ENCODE peak calls at places on chromosomes 16 and 17, in four cellular contexts. F, H, J and X are unnamed samples. For H3K4me1, the result is how much of the 10 kb centered on the place peaks cover.

GRCh38 chr17:2253768-2254406 is 49.7 kb downstream of the SMG6 start:
- DNase-seq in H (no peak), F (no peak), J (no peak), X (no peak)

GRCh38 chr17:74815671-74816370 is 39.7 kb upstream of the NAT9 start:
- DNase-seq in H (no peak), F (no peak), J (no peak), X (no peak)

GRCh38 chr17:45873728-45874127 is 20.6 kb upstream of the MAPT start:
- DNase-seq in J (no peak), F (no peak), H (no peak), X (no peak)

GRCh38 chr16:88561485-88562369 is 8.5 kb upstream of the ZC3H18 start:
- DNase-seq in J (no peak), F (no peak), H (peak), X (peak)

GRCh38 chr16:12182202-12182601 is 205.7 kb downstream of the SNX29 start:
- DNase-seq in F (no peak), H (no peak), J (no peak), X (no peak)

GRCh38 chr17:57370051-57370581 is 113.8 kb downstream of the MSI2 start:
- DNase-seq in J (peak), H (no peak), F (no peak), X (no peak)

GRCh38 chr16:85616608-85617311 is 3.6 kb downstream of the GSE1 start:
- DNase-seq in H (peak), F (no peak), J (no peak), X (peak)

GRCh38 chr17:21043296-21044232 is 753 bp upstream of the USP22 start:
- DNase-seq in H (peak), F (peak), J (peak), X (peak)

GRCh38 chr17:37774508-37774907 is 29.6 kb upstream of the HNF1B start:
- DNase-seq in J (no peak), H (no peak), F (no peak), X (no peak)

GRCh38 chr16:9098377-9099090 is 7.1 kb downstream of the HAPSTR1 start:
- DNase-seq in H (no peak), J (no peak), F (no peak), X (no peak)

GRCh38 chr16:65531475-65531874 is 409.6 kb upstream of the CDH11 start:
- DNase-seq in H (no peak), J (no peak), F (no peak), X (no peak)

GRCh38 chr16:920722-921121 is 50.1 kb downstream of the LMF1 start:
- DNase-seq in F (no peak), J (no peak), H (no peak), X (no peak)

GRCh38 chr16:27739606-27740357 is 189.8 kb downstream of the KATNIP start:
- DNase-seq in F (no peak), J (no peak), H (no peak), X (no peak)

GRCh38 chr17:48636177-48637018 is 10.2 kb upstream of the HOXB9 start:
- DNase-seq in F (peak), J (peak), H (peak), X (peak)

GRCh38 chr16:56869513-56870270 is 4.7 kb downstream of the SLC12A3 start:
- DNase-seq in F (no peak), H (no peak), J (peak), X (no peak)

GRCh38 chr16:6605490-6605889 is 727.2 kb upstream of the RBFOX1 start:
- DNase-seq in F (no peak), J (no peak), H (no peak), X (no peak)

GRCh38 chr16:6602401-6602800 is 730.2 kb upstream of the RBFOX1 start:
- DNase-seq in J (no peak), H (no peak), F (no peak), X (no peak)

DNA sequence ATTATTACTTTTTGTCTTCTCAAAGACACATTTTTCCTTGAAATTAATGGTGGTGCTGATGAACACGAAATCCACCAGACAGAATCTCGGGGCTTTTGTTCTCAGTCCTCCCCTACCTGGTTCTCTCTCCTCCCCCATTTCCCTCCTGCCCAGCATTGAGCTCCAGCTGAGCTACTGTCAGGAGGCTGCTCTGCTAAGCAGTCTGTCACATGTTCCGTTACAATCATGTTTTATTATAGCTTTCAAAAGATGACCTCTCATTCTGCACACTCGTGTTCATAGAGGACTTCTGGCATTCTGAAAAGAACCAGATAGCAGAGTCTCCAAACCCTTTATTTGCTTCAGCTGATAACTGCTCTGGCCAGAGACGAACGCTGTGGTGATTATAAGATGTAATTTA is 732.5 kb upstream of the RBFOX1 start:
- DNase-seq in H (no peak), F (no peak), J (no peak), X (no peak)
- H3K4me1 ChIP-seq in H (under half), F (under half), J (under half), X (under half)

GRCh38 chr17:44222112-44222869 is 2.8 kb upstream of the UBTF start:
- DNase-seq in H (peak), F (peak), J (peak), X (peak)

GRCh38 chr17:44219636-44220210 is at the start of gene UBTF:
- DNase-seq in J (peak), H (no peak), F (peak), X (peak)

GRCh38 chr17:44221862-44222111 is 2.3 kb upstream of the UBTF start:
- DNase-seq in H (no peak), J (no peak), F (no peak), X (no peak)

GRCh38 chr17:44220211-44221071 is 966 bp upstream of the UBTF start:
- DNase-seq in J (no peak), F (peak), H (peak), X (peak)

GRCh38 chr17:44221072-44221861 is 1.8 kb upstream of the UBTF start:
- DNase-seq in F (peak), J (peak), H (peak), X (peak)
- TF ChIP-seq CTCF in F (no peak), J (peak), H (no peak), X (no peak)

DNA sequence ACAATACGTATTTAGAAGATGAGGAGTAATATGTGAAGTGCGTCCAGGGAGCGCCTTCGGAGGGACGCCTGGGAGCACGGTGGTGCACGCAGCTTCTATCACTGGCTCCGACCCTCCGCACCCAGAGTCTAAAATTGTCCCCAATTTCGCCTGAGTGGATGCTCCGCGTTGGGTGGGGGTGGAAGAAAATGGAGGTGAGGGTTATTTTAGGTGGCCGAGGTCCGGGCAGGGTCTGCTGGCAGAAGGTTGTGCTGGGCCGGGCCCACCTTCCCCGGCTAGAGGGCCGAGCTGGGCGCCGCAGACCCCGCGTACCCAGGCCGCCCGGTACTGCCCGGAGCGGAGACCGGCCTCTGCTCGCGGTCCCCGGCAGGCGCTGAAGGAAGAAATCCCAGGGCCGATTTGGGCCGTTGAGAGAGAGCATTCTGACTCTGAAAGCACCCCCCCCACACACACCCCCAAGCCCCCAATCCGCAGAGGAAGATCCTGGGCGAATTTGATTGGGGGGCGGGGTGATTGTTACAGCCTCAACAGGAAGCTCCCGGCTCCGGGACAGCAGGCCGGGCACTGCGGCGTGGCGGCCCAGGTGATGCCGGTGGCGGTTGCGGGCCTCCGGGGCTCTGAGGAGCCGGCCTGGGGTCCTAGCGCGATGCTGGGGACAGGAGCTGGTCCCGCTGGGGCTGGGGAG is 3.1 kb downstream of the BAHCC1 start:
- DNase-seq in H (peak), J (no peak), F (no peak), X (no peak)
- H3K4me1 ChIP-seq in H (under half), J (half or more), F (under half), X (half or more)

GRCh38 chr17:64611374-64611773 is 50.7 kb downstream of the SMURF2 start:
- DNase-seq in J (no peak), H (no peak), F (no peak), X (no peak)

GRCh38 chr17:64614266-64615011 is 47.7 kb downstream of the SMURF2 start:
- DNase-seq in J (no peak), H (no peak), F (no peak), X (no peak)

GRCh38 chr17:64617125-64617780 is 44.9 kb downstream of the SMURF2 start:
- DNase-seq in F (no peak), J (no peak), H (no peak), X (no peak)

GRCh38 chr17:64618848-64619247 is 43.3 kb downstream of the SMURF2 start:
- DNase-seq in F (no peak), H (no peak), J (no peak), X (no peak)

DNA sequence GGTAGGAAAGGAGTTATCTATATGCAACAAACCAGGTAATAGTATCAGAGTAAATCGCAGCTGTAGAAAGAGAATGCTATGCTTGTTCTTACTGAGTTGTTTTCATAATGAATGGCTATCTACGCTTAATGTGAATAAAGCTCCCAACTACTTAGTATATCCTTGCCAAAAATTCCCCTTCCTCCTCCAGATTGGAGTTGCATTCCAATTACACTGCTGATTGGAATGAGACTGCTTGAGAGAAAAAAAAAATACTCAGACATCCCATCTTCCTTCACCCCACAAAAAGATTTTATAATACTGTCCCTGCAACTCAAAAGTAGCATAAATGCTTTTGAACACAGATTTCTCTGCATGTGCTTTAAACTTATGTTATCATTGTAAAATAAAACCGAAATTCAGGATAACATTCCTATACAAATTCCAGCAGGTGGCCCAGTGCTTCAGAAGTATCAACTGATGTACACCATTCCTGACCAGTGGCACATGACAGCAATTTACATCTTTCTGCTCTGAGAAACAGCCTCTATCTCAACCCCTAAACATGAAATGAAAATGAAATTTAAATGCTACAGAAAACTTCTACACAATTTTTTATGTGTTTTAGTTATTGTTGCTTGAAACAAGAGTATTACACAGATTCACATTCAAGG is 47.0 kb downstream of the SMURF2 start:
- DNase-seq in J (no peak), F (no peak), H (no peak), X (no peak)
- TF ChIP-seq CTCF in J (no peak), F (no peak), H (no peak), X (no peak)

GRCh38 chr16:2090481-2090797 is 42.7 kb downstream of the TSC2 start:
- DNase-seq in F (no peak), J (no peak), H (peak), X (peak)

GRCh38 chr16:2087426-2088191 is 39.8 kb downstream of the TSC2 start:
- DNase-seq in F (no peak), J (no peak), H (peak), X (no peak)

GRCh38 chr16:2088192-2088631 is 40.4 kb downstream of the TSC2 start:
- DNase-seq in J (no peak), H (no peak), F (no peak), X (no peak)

GRCh38 chr16:2089676-2090480 is 42.1 kb downstream of the TSC2 start:
- DNase-seq in F (no peak), H (no peak), J (no peak), X (no peak)

DNA sequence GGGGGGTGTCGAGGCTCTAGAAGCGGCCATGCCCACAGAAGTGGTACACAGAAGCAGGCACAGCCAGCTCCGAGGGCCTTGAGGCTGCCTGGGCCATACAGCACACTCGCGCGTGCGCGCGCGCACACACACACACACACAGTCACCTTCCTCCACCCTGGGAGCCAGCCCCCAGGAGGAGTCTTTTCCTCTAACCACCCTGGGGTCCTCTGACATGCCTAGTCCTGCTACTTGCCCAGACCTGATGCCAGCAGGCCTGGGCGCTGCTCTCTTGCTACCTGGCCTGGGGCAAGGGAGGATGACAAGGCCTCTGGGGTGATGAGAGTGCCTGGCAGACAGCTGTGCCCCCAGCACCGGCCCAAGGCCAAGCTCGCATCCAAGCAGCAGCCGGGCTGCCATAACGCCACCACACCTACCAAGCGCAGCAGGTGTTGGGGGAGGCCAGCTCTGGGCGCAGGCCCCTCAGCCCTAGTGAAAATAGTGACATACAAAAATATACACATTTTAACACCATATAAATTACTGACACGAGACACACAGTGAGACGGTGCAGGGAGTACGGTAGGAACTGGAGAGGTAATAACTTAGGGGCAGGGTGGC is 41.1 kb downstream of the TSC2 start:
- DNase-seq in J (no peak), H (no peak), F (no peak), X (no peak)
- H3K4me1 ChIP-seq in J (under half), H (under half), F (under half), X (under half)

DNA sequence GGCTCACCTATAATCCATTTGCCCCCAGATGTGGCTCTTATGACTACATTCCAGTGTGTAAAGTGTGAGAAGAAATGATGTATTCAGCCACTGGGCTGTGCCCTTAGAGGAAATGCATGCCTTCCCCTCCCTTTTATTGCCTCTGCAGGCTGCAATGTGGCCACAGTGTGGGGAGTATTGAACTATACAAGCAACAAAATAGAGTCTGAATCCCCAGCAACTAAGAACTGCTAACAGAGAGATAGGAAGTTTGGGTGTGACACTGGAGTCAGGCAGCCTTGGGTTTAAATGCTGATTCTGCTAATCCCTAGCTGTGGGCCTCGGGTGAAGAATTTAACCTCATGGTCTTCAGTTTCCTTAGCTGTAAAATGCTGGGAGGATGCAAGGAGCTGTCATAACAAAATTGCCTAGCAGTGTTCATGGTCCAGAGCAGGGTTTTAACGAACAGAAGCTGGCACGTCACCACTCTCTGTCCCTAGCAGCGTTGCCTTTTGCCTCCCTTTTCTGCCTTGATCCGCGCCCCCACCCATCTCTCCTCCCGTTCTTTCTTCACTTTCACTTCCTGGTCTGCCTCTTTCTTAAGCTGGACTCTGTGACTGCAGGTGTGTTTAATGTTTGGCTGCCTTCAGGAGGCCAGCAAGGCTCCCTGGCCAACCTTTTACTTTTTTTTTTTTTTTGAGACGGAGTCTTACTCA is 50.4 kb downstream of the KPNA2 start:
- DNase-seq in J (no peak), H (peak), F (no peak), X (peak)
- TF ChIP-seq CTCF in J (no peak), H (no peak), F (no peak), X (no peak)

GRCh38 chr17:5121186-5121841 is 5.5 kb downstream of the USP6 start:
- DNase-seq in H (no peak), J (no peak), F (peak), X (peak)
- H3K4me1 ChIP-seq in H (under half), J (under half), F (under half), X (under half)

GRCh38 chr17:68541816-68542215 is 29.6 kb downstream of the PRKAR1A start:
- DNase-seq in H (no peak), J (no peak), F (no peak), X (no peak)

GRCh38 chr17:68535903-68536302 is 23.7 kb downstream of the PRKAR1A start:
- DNase-seq in H (no peak), J (no peak), F (no peak), X (no peak)

GRCh38 chr17:68542698-68543463 is 30.7 kb downstream of the PRKAR1A start:
- DNase-seq in J (no peak), F (no peak), H (no peak), X (no peak)

GRCh38 chr17:68540981-68541380 is 28.8 kb downstream of the PRKAR1A start:
- DNase-seq in F (no peak), J (no peak), H (no peak), X (no peak)

DNA sequence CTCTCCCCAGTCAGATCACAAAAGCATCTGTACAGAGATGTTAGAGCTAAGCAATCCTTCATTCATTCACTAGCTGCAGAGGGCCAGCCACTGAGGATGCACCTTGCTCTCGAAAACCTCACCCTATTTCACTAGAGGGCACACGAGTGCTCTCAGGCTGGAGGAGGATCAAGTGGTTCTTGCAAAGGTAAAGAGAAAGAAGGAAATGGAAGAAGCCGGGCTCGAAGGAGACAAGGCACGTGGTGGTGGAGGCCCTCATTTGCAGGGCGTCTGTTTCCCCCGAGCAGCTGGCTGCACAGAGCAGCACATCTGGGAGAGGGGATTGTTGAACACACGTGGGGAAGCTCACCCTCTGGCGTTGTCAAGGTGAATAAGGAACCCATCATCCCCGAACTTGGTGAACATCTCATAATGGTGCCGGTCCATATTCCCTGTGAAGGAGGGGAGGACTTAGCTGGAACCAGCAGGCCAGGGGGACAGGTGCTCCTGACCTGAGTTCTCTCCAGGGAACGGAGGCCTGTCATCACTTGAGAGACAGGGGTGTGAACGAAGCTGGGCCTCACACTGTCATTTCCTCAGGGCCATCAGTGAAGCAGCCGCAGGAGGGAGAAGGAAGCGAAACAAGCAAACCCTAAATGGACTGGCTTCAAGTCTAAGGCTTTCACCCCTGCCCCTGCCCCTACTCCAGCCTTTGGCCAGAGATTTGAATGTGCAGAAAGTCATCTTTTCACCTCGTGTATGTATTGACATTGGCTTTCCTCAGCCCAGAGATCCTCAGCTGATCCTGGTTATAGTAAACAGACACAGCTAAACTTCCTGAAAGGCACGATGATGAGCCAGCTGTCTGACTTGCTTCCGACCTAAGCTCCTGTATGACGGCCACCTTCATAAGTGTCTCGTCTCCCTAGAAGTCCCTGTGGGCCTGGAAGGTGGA is 27.6 kb downstream of the PRKAR1A start:
- DNase-seq in F (no peak), H (no peak), J (peak), X (peak)
- TF ChIP-seq CTCF in F (no peak), H (no peak), J (peak), X (no peak)

GRCh38 chr16:30377050-30377811 is 2.6 kb downstream of the MYL11 start:
- DNase-seq in F (no peak), H (no peak), J (no peak), X (no peak)
- H3K4me1 ChIP-seq in F (under half), H (under half), J (half or more), X (under half)